ENCODE peak calls at places on chromosomes 4 and X, in four cellular contexts. One of them, this sample, is unnamed.

GRCh38 chr4:7448036-7448435 is 13.3 kb upstream of the PSAPL1 start:
- DNase-seq in mesendoderm: no peak
- DNase-seq in H9: no peak
- DNase-seq in IMR-90: no peak
- DNase-seq in this sample: no peak

GRCh38 chrX:70554081-70554480 is 109.4 kb downstream of the DLG3 start:
- DNase-seq in mesendoderm: peak; percentile 5
- DNase-seq in H9: no peak
- DNase-seq in IMR-90: peak; percentile 28
- DNase-seq in this sample: no peak

GRCh38 chrX:13932416-13932815 is 97.3 kb downstream of the GEMIN8 start:
- DNase-seq in mesendoderm: no peak
- DNase-seq in H9: no peak
- DNase-seq in IMR-90: no peak
- DNase-seq in this sample: no peak

GRCh38 chr4:106868381-106869035 is 167.6 kb downstream of the DKK2 start:
- DNase-seq in mesendoderm: no peak
- DNase-seq in H9: no peak
- DNase-seq in IMR-90: no peak
- DNase-seq in this sample: no peak

GRCh38 chrX:41145920-41146608 is 60.8 kb downstream of the USP9X start:
- DNase-seq in mesendoderm: no peak
- DNase-seq in H9: no peak
- DNase-seq in IMR-90: peak; percentile 92
- DNase-seq in this sample: no peak

GRCh38 chr4:16752150-16752549 is 146.3 kb downstream of the LDB2 start:
- DNase-seq in mesendoderm: no peak
- DNase-seq in H9: no peak
- DNase-seq in IMR-90: peak; percentile 25
- DNase-seq in this sample: no peak

GRCh38 chr4:108120789-108121188 is 47.9 kb downstream of the LEF1 start:
- DNase-seq in mesendoderm: no peak
- DNase-seq in H9: no peak
- DNase-seq in IMR-90: no peak
- DNase-seq in this sample: no peak

GRCh38 chrX:85922821-85923220 is 124.5 kb downstream of the CHM start:
- DNase-seq in mesendoderm: no peak
- DNase-seq in H9: no peak
- DNase-seq in IMR-90: peak; percentile 91
- DNase-seq in this sample: no peak

GRCh38 chr4:113114884-113115283 is 65.4 kb downstream of the ANK2 start:
- DNase-seq in mesendoderm: peak; percentile 23
- DNase-seq in H9: no peak
- DNase-seq in IMR-90: no peak
- DNase-seq in this sample: no peak

GRCh38 chr4:169210516-169211108 is 60.1 kb downstream of the SH3RF1 start:
- DNase-seq in mesendoderm: no peak
- DNase-seq in H9: no peak
- DNase-seq in IMR-90: no peak
- DNase-seq in this sample: no peak

GRCh38 chr4:77473509-77473908 is 132.1 kb upstream of the CXCL13 start:
- DNase-seq in mesendoderm: peak; percentile 70
- DNase-seq in H9: peak; percentile 47
- DNase-seq in IMR-90: peak; percentile 4
- DNase-seq in this sample: no peak

GRCh38 chrX:71315917-71316316 is 14.4 kb downstream of the ITGB1BP2 start:
- DNase-seq in mesendoderm: no peak
- DNase-seq in H9: no peak
- DNase-seq in IMR-90: peak; percentile 87
- DNase-seq in this sample: no peak

GRCh38 chr4:54384563-54384962 is 155.5 kb downstream of the PDGFRA start:
- DNase-seq in mesendoderm: peak; percentile 33
- DNase-seq in H9: no peak
- DNase-seq in IMR-90: peak; percentile 39
- DNase-seq in this sample: no peak

DNA sequence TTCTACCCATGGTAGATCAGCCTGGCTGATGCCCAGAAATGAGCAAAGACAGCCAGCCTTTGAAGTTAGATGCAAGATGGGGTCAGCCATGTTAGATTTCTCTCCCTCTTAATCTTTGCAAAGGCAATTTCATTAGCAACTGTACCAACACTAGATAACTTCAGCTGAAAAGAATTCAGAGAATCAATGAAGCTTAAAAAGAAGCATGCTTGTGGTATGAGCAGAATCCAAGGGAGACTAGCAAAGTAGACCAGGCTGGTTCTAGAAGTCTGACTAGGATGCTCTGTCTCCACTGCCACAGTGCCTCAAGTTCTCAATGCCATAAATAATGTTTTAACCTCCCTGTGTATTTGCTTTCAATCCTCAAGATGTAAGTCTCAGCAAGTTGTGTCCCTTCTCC is 247.3 kb downstream of the SLC7A11 start:
- DNase-seq in mesendoderm: no peak
- DNase-seq in H9: no peak
- DNase-seq in IMR-90: peak; percentile 55
- DNase-seq in this sample: no peak
- H4K5ac ChIP-seq in mesendoderm: no peak overlapping the region
- H4K5ac ChIP-seq in H9: no peak overlapping the region
- H4K5ac ChIP-seq in IMR-90: peak overlapping the region; percentile 82
- H4K5ac ChIP-seq in this sample: no peak overlapping the region

GRCh38 chr4:157023941-157024340 is 52.0 kb upstream of the GLRB start:
- DNase-seq in mesendoderm: no peak
- DNase-seq in H9: no peak
- DNase-seq in IMR-90: no peak
- DNase-seq in this sample: no peak

GRCh38 chr4:157020882-157021281 is 49.3 kb upstream of the PDGFC start:
- DNase-seq in mesendoderm: no peak
- DNase-seq in H9: no peak
- DNase-seq in IMR-90: no peak
- DNase-seq in this sample: no peak

DNA sequence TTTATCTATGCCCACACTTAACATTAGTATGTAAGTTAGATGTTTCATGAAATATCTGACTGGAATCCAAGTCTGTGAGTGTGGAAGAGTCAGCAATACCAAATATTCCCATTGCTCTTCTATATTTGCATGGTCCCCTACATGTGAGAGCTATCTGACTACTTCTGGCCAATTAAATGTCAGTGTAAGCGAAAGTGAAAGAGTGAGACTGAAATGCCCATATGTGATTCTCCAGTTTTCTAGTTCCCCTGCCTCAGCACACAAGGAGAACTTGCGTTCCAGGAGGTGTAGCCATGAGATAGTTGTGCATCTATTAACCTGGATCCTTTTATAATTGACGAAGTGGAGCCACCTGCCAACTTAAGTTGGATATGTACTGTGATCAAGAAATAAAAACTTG is 50.1 kb upstream of the GLRB start:
- DNase-seq in mesendoderm: no peak
- DNase-seq in H9: no peak
- DNase-seq in IMR-90: no peak
- DNase-seq in this sample: no peak
- H4K5ac ChIP-seq in mesendoderm: no peak overlapping the region
- H4K5ac ChIP-seq in H9: no peak overlapping the region
- H4K5ac ChIP-seq in IMR-90: no peak overlapping the region
- H4K5ac ChIP-seq in this sample: no peak overlapping the region

DNA sequence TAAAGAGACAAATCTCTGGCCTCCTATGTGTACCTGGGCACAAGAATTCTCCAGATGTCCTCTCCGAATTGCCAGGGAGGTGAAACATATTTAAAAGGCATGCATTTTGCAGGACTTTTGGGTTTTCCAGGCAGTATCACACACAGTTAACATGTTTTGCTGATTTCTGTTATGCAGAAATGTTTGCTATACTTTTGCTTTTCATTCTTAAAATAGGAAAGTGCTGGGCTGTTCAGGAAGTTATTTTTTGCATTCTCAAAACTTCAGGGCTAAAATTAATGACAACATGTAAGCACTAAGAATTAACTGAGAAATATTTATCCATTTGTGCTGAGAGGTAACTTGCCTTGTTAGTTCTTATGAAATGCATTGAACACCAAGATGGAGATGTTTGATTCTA is 390.7 kb upstream of the CTSO start:
- DNase-seq in mesendoderm: no peak
- DNase-seq in H9: no peak
- DNase-seq in IMR-90: no peak
- DNase-seq in this sample: no peak
- H4K5ac ChIP-seq in mesendoderm: no peak overlapping the region
- H4K5ac ChIP-seq in H9: no peak overlapping the region
- H4K5ac ChIP-seq in IMR-90: no peak overlapping the region
- H4K5ac ChIP-seq in this sample: no peak overlapping the region

DNA sequence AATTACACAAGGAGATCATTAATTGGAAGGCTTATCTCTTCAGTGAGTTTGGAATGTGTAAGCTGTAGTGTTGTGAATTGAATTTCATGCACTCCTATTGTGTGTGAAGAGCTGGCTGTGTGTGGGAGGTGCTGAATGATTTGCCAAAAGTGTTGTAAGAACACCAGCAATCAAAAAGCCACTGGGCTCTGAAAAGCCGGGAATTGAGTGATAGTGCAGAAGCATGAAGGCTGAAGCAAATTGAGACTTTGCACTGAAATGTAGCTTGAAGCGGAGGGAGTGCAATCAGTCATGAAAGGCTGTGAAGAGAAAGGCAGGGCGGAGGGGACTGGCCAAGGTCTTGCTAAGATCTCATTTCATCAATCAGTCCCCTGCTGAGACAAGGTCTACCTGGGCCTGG is 914.4 kb upstream of the LCORL start:
- DNase-seq in mesendoderm: peak; percentile 88
- DNase-seq in H9: peak; percentile 23
- DNase-seq in IMR-90: no peak
- DNase-seq in this sample: no peak
- H4K5ac ChIP-seq in mesendoderm: no peak overlapping the region
- H4K5ac ChIP-seq in H9: no peak overlapping the region
- H4K5ac ChIP-seq in IMR-90: no peak overlapping the region
- H4K5ac ChIP-seq in this sample: no peak overlapping the region

GRCh38 chrX:150506486-150506885 is 61.9 kb upstream of the MTM1 start:
- DNase-seq in mesendoderm: peak; percentile 4
- DNase-seq in H9: peak; percentile 64
- DNase-seq in IMR-90: no peak
- DNase-seq in this sample: peak; percentile 47
- H4K5ac ChIP-seq in mesendoderm: no peak overlapping the region
- H4K5ac ChIP-seq in H9: peak overlapping the region; percentile 25
- H4K5ac ChIP-seq in IMR-90: no peak overlapping the region
- H4K5ac ChIP-seq in this sample: peak overlapping the region; percentile 75

GRCh38 chrX:140053841-140054240 is 88.5 kb upstream of the CXorf66 start:
- DNase-seq in mesendoderm: no peak
- DNase-seq in H9: no peak
- DNase-seq in IMR-90: no peak
- DNase-seq in this sample: no peak

GRCh38 chrX:140050906-140051305 is 85.6 kb upstream of the CXorf66 start:
- DNase-seq in mesendoderm: peak; percentile 10
- DNase-seq in H9: no peak
- DNase-seq in IMR-90: peak; percentile 15
- DNase-seq in this sample: no peak
- H4K5ac ChIP-seq in mesendoderm: no peak overlapping the region
- H4K5ac ChIP-seq in H9: no peak overlapping the region
- H4K5ac ChIP-seq in IMR-90: no peak overlapping the region
- H4K5ac ChIP-seq in this sample: no peak overlapping the region

This sample was measured in H1.